ENCODE peak calls at places on chromosomes 5 and 9, in nine cellular contexts. One of them, this sample, is unnamed.

GRCh38 chr9:106675780-106676179 is 187.2 kb upstream of the ZNF462 start:
- DNase-seq in fibroblast of pulmonary artery: no peak
- DNase-seq in brain pericyte: no peak
- DNase-seq in colonic mucosa: no peak
- DNase-seq in KBM-7: no peak
- DNase-seq in Panc1: no peak
- DNase-seq in activated T-cell treated with anti-CD3 and anti-CD28 coated beads for 4 hours: no peak
- DNase-seq in CD8-positive, alpha-beta T cell: no peak
- DNase-seq in WERI-Rb-1: no peak
- DNase-seq in this sample: no peak

GRCh38 chr9:82721596-82721995 is 341.3 kb downstream of the RASEF start:
- DNase-seq in CD8-positive, alpha-beta T cell: no peak
- DNase-seq in WERI-Rb-1: no peak
- DNase-seq in activated T-cell treated with anti-CD3 and anti-CD28 coated beads for 4 hours: no peak
- DNase-seq in Panc1: no peak
- DNase-seq in fibroblast of pulmonary artery: no peak
- DNase-seq in brain pericyte: no peak
- DNase-seq in colonic mucosa: no peak
- DNase-seq in KBM-7: no peak
- DNase-seq in this sample: no peak

GRCh38 chr5:72015103-72015548 is 92.1 kb upstream of the MAP1B start:
- DNase-seq in activated T-cell treated with anti-CD3 and anti-CD28 coated beads for 4 hours: no peak
- DNase-seq in WERI-Rb-1: no peak
- DNase-seq in brain pericyte: peak; percentile 10
- DNase-seq in KBM-7: peak; percentile 42
- DNase-seq in Panc1: no peak
- DNase-seq in CD8-positive, alpha-beta T cell: no peak
- DNase-seq in colonic mucosa: peak; percentile 20
- DNase-seq in fibroblast of pulmonary artery: peak; percentile 99
- DNase-seq in this sample: no peak

GRCh38 chr5:85441138-85441537 is 1056.5 kb upstream of the EDIL3 start:
- DNase-seq in CD8-positive, alpha-beta T cell: no peak
- DNase-seq in KBM-7: no peak
- DNase-seq in fibroblast of pulmonary artery: no peak
- DNase-seq in activated T-cell treated with anti-CD3 and anti-CD28 coated beads for 4 hours: no peak
- DNase-seq in Panc1: no peak
- DNase-seq in WERI-Rb-1: no peak
- DNase-seq in colonic mucosa: no peak
- DNase-seq in brain pericyte: no peak
- DNase-seq in this sample: no peak

GRCh38 chr5:93894471-93895354 is 153.3 kb upstream of the POU5F2 start:
- DNase-seq in KBM-7: no peak
- DNase-seq in Panc1: no peak
- DNase-seq in fibroblast of pulmonary artery: peak; percentile 30
- DNase-seq in WERI-Rb-1: no peak
- DNase-seq in colonic mucosa: no peak
- DNase-seq in CD8-positive, alpha-beta T cell: no peak
- DNase-seq in activated T-cell treated with anti-CD3 and anti-CD28 coated beads for 4 hours: no peak
- DNase-seq in brain pericyte: no peak
- DNase-seq in this sample: no peak

GRCh38 chr5:53929596-53929995 is 369.2 kb downstream of the NDUFS4 start:
- DNase-seq in Panc1: no peak
- DNase-seq in WERI-Rb-1: no peak
- DNase-seq in KBM-7: no peak
- DNase-seq in fibroblast of pulmonary artery: no peak
- DNase-seq in activated T-cell treated with anti-CD3 and anti-CD28 coated beads for 4 hours: no peak
- DNase-seq in colonic mucosa: no peak
- DNase-seq in CD8-positive, alpha-beta T cell: no peak
- DNase-seq in brain pericyte: no peak
- DNase-seq in this sample: no peak

GRCh38 chr5:81151546-81151945 is 81.6 kb upstream of the CKMT2 start:
- DNase-seq in activated T-cell treated with anti-CD3 and anti-CD28 coated beads for 4 hours: no peak
- DNase-seq in KBM-7: no peak
- DNase-seq in Panc1: no peak
- DNase-seq in WERI-Rb-1: no peak
- DNase-seq in brain pericyte: no peak
- DNase-seq in fibroblast of pulmonary artery: peak; percentile 57
- DNase-seq in CD8-positive, alpha-beta T cell: no peak
- DNase-seq in colonic mucosa: no peak
- DNase-seq in this sample: no peak

GRCh38 chr5:121987685-121988073 is 25.9 kb downstream of the SRFBP1 start:
- DNase-seq in KBM-7: no peak
- DNase-seq in WERI-Rb-1: no peak
- DNase-seq in CD8-positive, alpha-beta T cell: no peak
- DNase-seq in fibroblast of pulmonary artery: no peak
- DNase-seq in colonic mucosa: no peak
- DNase-seq in activated T-cell treated with anti-CD3 and anti-CD28 coated beads for 4 hours: no peak
- DNase-seq in brain pericyte: no peak
- DNase-seq in Panc1: no peak
- DNase-seq in this sample: no peak

GRCh38 chr5:24167791-24168190 is 477.0 kb downstream of the CDH10 start:
- DNase-seq in fibroblast of pulmonary artery: no peak
- DNase-seq in colonic mucosa: no peak
- DNase-seq in brain pericyte: no peak
- DNase-seq in KBM-7: no peak
- DNase-seq in WERI-Rb-1: no peak
- DNase-seq in Panc1: no peak
- DNase-seq in CD8-positive, alpha-beta T cell: no peak
- DNase-seq in activated T-cell treated with anti-CD3 and anti-CD28 coated beads for 4 hours: no peak
- DNase-seq in this sample: no peak

GRCh38 chr5:74765201-74765600 is 1.7 kb downstream of the GFM2 start:
- DNase-seq in fibroblast of pulmonary artery: peak; percentile 22
- DNase-seq in KBM-7: no peak
- DNase-seq in Panc1: no peak
- DNase-seq in WERI-Rb-1: no peak
- DNase-seq in colonic mucosa: no peak
- DNase-seq in activated T-cell treated with anti-CD3 and anti-CD28 coated beads for 4 hours: no peak
- DNase-seq in CD8-positive, alpha-beta T cell: no peak
- DNase-seq in brain pericyte: no peak
- DNase-seq in this sample: no peak

GRCh38 chr9:133825555-133826198 is 87.5 kb upstream of the SARDH start:
- DNase-seq in KBM-7: no peak
- DNase-seq in Panc1: no peak
- DNase-seq in fibroblast of pulmonary artery: peak; percentile 44
- DNase-seq in CD8-positive, alpha-beta T cell: no peak
- DNase-seq in WERI-Rb-1: no peak
- DNase-seq in activated T-cell treated with anti-CD3 and anti-CD28 coated beads for 4 hours: no peak
- DNase-seq in brain pericyte: no peak
- DNase-seq in colonic mucosa: no peak
- DNase-seq in this sample: no peak

GRCh38 chr9:109520475-109521132 is 22.5 kb upstream of the PTPN3 start:
- DNase-seq in activated T-cell treated with anti-CD3 and anti-CD28 coated beads for 4 hours: no peak
- DNase-seq in fibroblast of pulmonary artery: peak; percentile 83
- DNase-seq in KBM-7: peak; percentile 74
- DNase-seq in CD8-positive, alpha-beta T cell: no peak
- DNase-seq in Panc1: peak; percentile 75
- DNase-seq in WERI-Rb-1: peak; percentile 81
- DNase-seq in brain pericyte: peak; percentile 15
- DNase-seq in colonic mucosa: peak; percentile 81
- DNase-seq in this sample: peak; percentile 40

GRCh38 chr9:105150991-105151685 is 93.3 kb upstream of the SLC44A1 start:
- DNase-seq in brain pericyte: no peak
- DNase-seq in fibroblast of pulmonary artery: peak; percentile 33
- DNase-seq in Panc1: no peak
- DNase-seq in activated T-cell treated with anti-CD3 and anti-CD28 coated beads for 4 hours: no peak
- DNase-seq in CD8-positive, alpha-beta T cell: no peak
- DNase-seq in KBM-7: no peak
- DNase-seq in WERI-Rb-1: peak; percentile 21
- DNase-seq in colonic mucosa: no peak
- DNase-seq in this sample: no peak

GRCh38 chr5:19790811-19791466 is 197.1 kb downstream of the CDH18 start:
- DNase-seq in fibroblast of pulmonary artery: no peak
- DNase-seq in activated T-cell treated with anti-CD3 and anti-CD28 coated beads for 4 hours: no peak
- DNase-seq in brain pericyte: no peak
- DNase-seq in Panc1: no peak
- DNase-seq in colonic mucosa: no peak
- DNase-seq in WERI-Rb-1: no peak
- DNase-seq in KBM-7: no peak
- DNase-seq in CD8-positive, alpha-beta T cell: no peak
- DNase-seq in this sample: no peak

GRCh38 chr9:88503101-88503844 is 31.7 kb upstream of the NXNL2 start:
- DNase-seq in CD8-positive, alpha-beta T cell: no peak
- DNase-seq in fibroblast of pulmonary artery: no peak
- DNase-seq in WERI-Rb-1: no peak
- DNase-seq in activated T-cell treated with anti-CD3 and anti-CD28 coated beads for 4 hours: no peak
- DNase-seq in KBM-7: no peak
- DNase-seq in colonic mucosa: no peak
- DNase-seq in brain pericyte: no peak
- DNase-seq in Panc1: no peak
- DNase-seq in this sample: no peak

GRCh38 chr9:129343697-129344375 is 165.8 kb upstream of the IER5L start:
- DNase-seq in colonic mucosa: peak; percentile 45
- DNase-seq in activated T-cell treated with anti-CD3 and anti-CD28 coated beads for 4 hours: no peak
- DNase-seq in CD8-positive, alpha-beta T cell: no peak
- DNase-seq in brain pericyte: no peak
- DNase-seq in Panc1: no peak
- DNase-seq in fibroblast of pulmonary artery: peak; percentile 66
- DNase-seq in KBM-7: peak; percentile 46
- DNase-seq in WERI-Rb-1: no peak
- DNase-seq in this sample: peak; percentile 71

This sample was measured in left colon.